ENCODE peak calls at places on chromosomes 13 and 19, in nine cellular contexts. H is naive B cell; O is hippocampal formation; Q is NCI-H1930; I is iris pigment epithelial cell; A is Ammon's horn; R is Caco-2; N is H54; T is stimulated activated CD8-positive, alpha-beta memory T cell treated with anti-CD3 and anti-CD28 coated beads, Interleukin-15, amount 100 ng/mL, for 4 hours. D is an unnamed sample.

GRCh38 chr13:29594310-29594709 is 1.2 kb downstream of the SLC7A1 start:
- DNase-seq in H (no peak), O (no peak), Q (no peak), I (peak; percentile 88), A (no peak), R (peak; percentile 75), N (peak; percentile 36), T (no peak), D (peak; percentile 39)

GRCh38 chr13:109200556-109200955 is 571.1 kb downstream of the MYO16 start:
- DNase-seq in H (no peak), O (no peak), Q (no peak), I (no peak), A (no peak), R (no peak), N (no peak), T (no peak), D (no peak)

GRCh38 chr19:681029-681626 is 4.9 kb downstream of the FSTL3 start:
- DNase-seq in H (peak; percentile 72), O (no peak), Q (no peak), I (no peak), A (peak; percentile 90), R (no peak), N (peak; percentile 84), T (no peak), D (peak; percentile 86)

GRCh38 chr13:80361883-80362327 is 21.0 kb upstream of the SPRY2 start:
- DNase-seq in H (no peak), O (peak; percentile 9), Q (no peak), I (no peak), A (peak; percentile 70), R (peak; percentile 42), N (no peak), T (no peak), D (peak; percentile 49)

GRCh38 chr13:21034602-21035190 is 26.7 kb downstream of the LATS2 start:
- DNase-seq in H (no peak), O (no peak), Q (no peak), I (peak; percentile 36), A (peak; percentile 43), R (no peak), N (no peak), T (no peak), D (no peak)

GRCh38 chr19:43667524-43668405 is 2.2 kb downstream of the PLAUR start:
- DNase-seq in H (no peak), O (no peak), Q (no peak), I (peak; percentile 35), A (peak; percentile 23), R (no peak), N (no peak), T (no peak), D (peak; percentile 30)

GRCh38 chr13:97259787-97260641 is 37.9 kb downstream of the MBNL2 start:
- DNase-seq in H (no peak), O (no peak), Q (no peak), I (peak; percentile 89), A (no peak), R (peak; percentile 76), N (no peak), T (no peak), D (peak; percentile 46)

GRCh38 chr19:18468517-18468916 is 30.6 kb upstream of the ISYNA1 start:
- DNase-seq in H (no peak), O (no peak), Q (no peak), I (no peak), A (no peak), R (no peak), N (peak; percentile 63), T (no peak), D (no peak)

GRCh38 chr13:27783111-27783510 is 9.2 kb upstream of the GSX1 start:
- DNase-seq in H (no peak), O (no peak), Q (peak; percentile 30), I (peak; percentile 16), A (peak; percentile 38), R (peak; percentile 32), N (no peak), T (no peak), D (peak; percentile 31)

GRCh38 chr13:30605052-30605451 is 12.7 kb upstream of the USPL1 start:
- DNase-seq in H (no peak), O (no peak), Q (no peak), I (no peak), A (no peak), R (no peak), N (no peak), T (no peak), D (no peak)

GRCh38 chr19:36215276-36216171 is 618 bp downstream of the ZNF146 start:
- DNase-seq in H (no peak), O (no peak), Q (no peak), I (peak; percentile 70), A (no peak), R (peak; percentile 16), N (no peak), T (no peak), D (no peak)

GRCh38 chr19:13212759-13213330 is 62.6 kb downstream of the IER2 start:
- DNase-seq in H (peak; percentile 57), O (no peak), Q (no peak), I (peak; percentile 46), A (peak; percentile 22), R (peak; percentile 56), N (peak; percentile 80), T (peak; percentile 37), D (peak; percentile 84)

GRCh38 chr19:35295792-35296462 is 4.0 kb downstream of the MAG start:
- DNase-seq in H (peak; percentile 62), O (no peak), Q (no peak), I (no peak), A (no peak), R (no peak), N (no peak), T (no peak), D (no peak)

GRCh38 chr19:29260477-29261317 is 47.7 kb upstream of the UQCRFS1 start:
- DNase-seq in H (no peak), O (no peak), Q (no peak), I (no peak), A (peak; percentile 12), R (peak; percentile 59), N (peak; percentile 38), T (no peak), D (peak; percentile 44)

GRCh38 chr13:80235131-80235530 is 105.8 kb downstream of the SPRY2 start:
- DNase-seq in H (no peak), O (no peak), Q (no peak), I (peak; percentile 70), A (peak; percentile 12), R (no peak), N (no peak), T (no peak), D (peak; percentile 14)

D was measured in HuH-7.